ENCODE peak calls at places on chromosomes 7 and 10, in seven cellular contexts. One of them, this sample, is unnamed.

GRCh38 chr10:69636626-69637550 is 6.8 kb downstream of the FAM241B start:
- DNase-seq in neuronal stem cell: no peak
- DNase-seq in H9: peak
- DNase-seq in IMR-90: no peak
- DNase-seq in H1: no peak
- DNase-seq in trophoblast cell: no peak
- DNase-seq in mesenchymal stem cell: no peak
- DNase-seq in this sample: peak

GRCh38 chr10:63798599-63799498 is 277.6 kb downstream of the REEP3 start:
- DNase-seq in neuronal stem cell: no peak
- DNase-seq in H9: no peak
- DNase-seq in IMR-90: peak
- DNase-seq in H1: no peak
- DNase-seq in trophoblast cell: no peak
- DNase-seq in mesenchymal stem cell: peak
- DNase-seq in this sample: peak

GRCh38 chr7:135178364-135178763 is 7.9 kb upstream of the CYREN start:
- DNase-seq in neuronal stem cell: no peak
- DNase-seq in H9: no peak
- DNase-seq in IMR-90: no peak
- DNase-seq in H1: no peak
- DNase-seq in trophoblast cell: peak
- DNase-seq in mesenchymal stem cell: no peak
- DNase-seq in this sample: no peak

GRCh38 chr7:75064801-75065200 is 8.8 kb downstream of the RCC1L start:
- DNase-seq in neuronal stem cell: no peak
- DNase-seq in H9: no peak
- DNase-seq in IMR-90: no peak
- DNase-seq in H1: no peak
- DNase-seq in trophoblast cell: no peak
- DNase-seq in mesenchymal stem cell: no peak
- DNase-seq in this sample: no peak

GRCh38 chr10:36023939-36024338 is 381.8 kb upstream of the FZD8 start:
- DNase-seq in neuronal stem cell: no peak
- DNase-seq in H9: no peak
- DNase-seq in IMR-90: peak
- DNase-seq in H1: no peak
- DNase-seq in trophoblast cell: peak
- DNase-seq in mesenchymal stem cell: peak
- DNase-seq in this sample: peak

GRCh38 chr7:15778191-15778590 is 91.7 kb upstream of the MEOX2 start:
- DNase-seq in neuronal stem cell: no peak
- DNase-seq in H9: no peak
- DNase-seq in IMR-90: no peak
- DNase-seq in H1: no peak
- DNase-seq in trophoblast cell: no peak
- DNase-seq in mesenchymal stem cell: no peak
- DNase-seq in this sample: no peak

GRCh38 chr7:13963925-13964324 is 25.5 kb downstream of the ETV1 start:
- DNase-seq in neuronal stem cell: no peak
- DNase-seq in H9: no peak
- DNase-seq in IMR-90: no peak
- DNase-seq in H1: no peak
- DNase-seq in trophoblast cell: no peak
- DNase-seq in mesenchymal stem cell: no peak
- DNase-seq in this sample: no peak

GRCh38 chr7:139452948-139453672 is 30.4 kb downstream of the KLRG2 start:
- DNase-seq in neuronal stem cell: no peak
- DNase-seq in H9: peak
- DNase-seq in IMR-90: peak
- DNase-seq in H1: peak
- DNase-seq in trophoblast cell: peak
- DNase-seq in mesenchymal stem cell: no peak
- DNase-seq in this sample: peak

GRCh38 chr10:77832243-77832642 is 94.3 kb downstream of the DLG5 start:
- DNase-seq in neuronal stem cell: no peak
- DNase-seq in H9: no peak
- DNase-seq in IMR-90: no peak
- DNase-seq in H1: no peak
- DNase-seq in trophoblast cell: no peak
- DNase-seq in mesenchymal stem cell: no peak
- DNase-seq in this sample: no peak

GRCh38 chr7:101362334-101363195 is at the start of gene COL26A1:
- DNase-seq in neuronal stem cell: peak
- DNase-seq in H9: peak
- DNase-seq in IMR-90: no peak
- DNase-seq in H1: peak
- DNase-seq in trophoblast cell: peak
- DNase-seq in mesenchymal stem cell: peak
- DNase-seq in this sample: peak

GRCh38 chr10:7610017-7610416 is 56.7 kb downstream of the ITIH5 start:
- DNase-seq in neuronal stem cell: no peak
- DNase-seq in H9: no peak
- DNase-seq in IMR-90: no peak
- DNase-seq in H1: no peak
- DNase-seq in trophoblast cell: no peak
- DNase-seq in mesenchymal stem cell: no peak
- DNase-seq in this sample: no peak

GRCh38 chr7:72413290-72413689 is 1.2 kb upstream of the CALN1 start:
- DNase-seq in neuronal stem cell: no peak
- DNase-seq in H9: no peak
- DNase-seq in IMR-90: no peak
- DNase-seq in H1: no peak
- DNase-seq in trophoblast cell: no peak
- DNase-seq in mesenchymal stem cell: no peak
- DNase-seq in this sample: no peak

GRCh38 chr10:1411956-1412355 is 325.4 kb downstream of the ADARB2 start:
- DNase-seq in neuronal stem cell: no peak
- DNase-seq in H9: no peak
- DNase-seq in IMR-90: no peak
- DNase-seq in H1: no peak
- DNase-seq in trophoblast cell: no peak
- DNase-seq in mesenchymal stem cell: no peak
- DNase-seq in this sample: no peak

GRCh38 chr7:9231683-9232082 is 798.3 kb downstream of the NXPH1 start:
- DNase-seq in neuronal stem cell: no peak
- DNase-seq in H9: no peak
- DNase-seq in IMR-90: no peak
- DNase-seq in H1: no peak
- DNase-seq in trophoblast cell: no peak
- DNase-seq in mesenchymal stem cell: no peak
- DNase-seq in this sample: peak

GRCh38 chr7:70389752-70390151 is 742.2 kb upstream of the GALNT17 start:
- DNase-seq in neuronal stem cell: no peak
- DNase-seq in H9: no peak
- DNase-seq in IMR-90: no peak
- DNase-seq in H1: no peak
- DNase-seq in trophoblast cell: no peak
- DNase-seq in mesenchymal stem cell: no peak
- DNase-seq in this sample: no peak

GRCh38 chr10:101289541-101289940 is 60.3 kb upstream of the LBX1 start:
- DNase-seq in neuronal stem cell: no peak
- DNase-seq in H9: peak
- DNase-seq in IMR-90: no peak
- DNase-seq in H1: no peak
- DNase-seq in trophoblast cell: no peak
- DNase-seq in mesenchymal stem cell: no peak
- DNase-seq in this sample: no peak

GRCh38 chr7:780056-780455 is 52.2 kb upstream of the SUN1 start:
- DNase-seq in neuronal stem cell: no peak
- DNase-seq in H9: no peak
- DNase-seq in IMR-90: no peak
- DNase-seq in H1: no peak
- DNase-seq in trophoblast cell: no peak
- DNase-seq in mesenchymal stem cell: no peak
- DNase-seq in this sample: no peak

GRCh38 chr10:117946525-117947070 is 100.1 kb downstream of the RAB11FIP2 start:
- DNase-seq in neuronal stem cell: no peak
- DNase-seq in H9: no peak
- DNase-seq in IMR-90: peak
- DNase-seq in H1: no peak
- DNase-seq in trophoblast cell: no peak
- DNase-seq in mesenchymal stem cell: no peak
- DNase-seq in this sample: no peak

GRCh38 chr10:25758041-25758457 is 176.0 kb upstream of the MYO3A start:
- DNase-seq in neuronal stem cell: peak
- DNase-seq in H9: peak
- DNase-seq in IMR-90: no peak
- DNase-seq in H1: no peak
- DNase-seq in trophoblast cell: peak
- DNase-seq in mesenchymal stem cell: no peak
- DNase-seq in this sample: peak

GRCh38 chr10:5070648-5071410 is 23.4 kb upstream of the AKR1C3 start:
- DNase-seq in neuronal stem cell: no peak
- DNase-seq in H9: no peak
- DNase-seq in IMR-90: peak
- DNase-seq in H1: no peak
- DNase-seq in trophoblast cell: no peak
- DNase-seq in mesenchymal stem cell: peak
- DNase-seq in this sample: no peak

GRCh38 chr10:86345296-86346168 is 21.1 kb downstream of the GRID1 start:
- DNase-seq in neuronal stem cell: no peak
- DNase-seq in H9: no peak
- DNase-seq in IMR-90: no peak
- DNase-seq in H1: no peak
- DNase-seq in trophoblast cell: peak
- DNase-seq in mesenchymal stem cell: no peak
- DNase-seq in this sample: peak

GRCh38 chr10:85873063-85873462 is 493.5 kb downstream of the GRID1 start:
- DNase-seq in neuronal stem cell: no peak
- DNase-seq in H9: no peak
- DNase-seq in IMR-90: no peak
- DNase-seq in H1: no peak
- DNase-seq in trophoblast cell: no peak
- DNase-seq in mesenchymal stem cell: no peak
- DNase-seq in this sample: no peak

GRCh38 chr7:150941983-150942590 is 36.0 kb downstream of the KCNH2 start:
- DNase-seq in neuronal stem cell: no peak
- DNase-seq in H9: peak
- DNase-seq in IMR-90: no peak
- DNase-seq in H1: no peak
- DNase-seq in trophoblast cell: no peak
- DNase-seq in mesenchymal stem cell: no peak
- DNase-seq in this sample: peak

DNA sequence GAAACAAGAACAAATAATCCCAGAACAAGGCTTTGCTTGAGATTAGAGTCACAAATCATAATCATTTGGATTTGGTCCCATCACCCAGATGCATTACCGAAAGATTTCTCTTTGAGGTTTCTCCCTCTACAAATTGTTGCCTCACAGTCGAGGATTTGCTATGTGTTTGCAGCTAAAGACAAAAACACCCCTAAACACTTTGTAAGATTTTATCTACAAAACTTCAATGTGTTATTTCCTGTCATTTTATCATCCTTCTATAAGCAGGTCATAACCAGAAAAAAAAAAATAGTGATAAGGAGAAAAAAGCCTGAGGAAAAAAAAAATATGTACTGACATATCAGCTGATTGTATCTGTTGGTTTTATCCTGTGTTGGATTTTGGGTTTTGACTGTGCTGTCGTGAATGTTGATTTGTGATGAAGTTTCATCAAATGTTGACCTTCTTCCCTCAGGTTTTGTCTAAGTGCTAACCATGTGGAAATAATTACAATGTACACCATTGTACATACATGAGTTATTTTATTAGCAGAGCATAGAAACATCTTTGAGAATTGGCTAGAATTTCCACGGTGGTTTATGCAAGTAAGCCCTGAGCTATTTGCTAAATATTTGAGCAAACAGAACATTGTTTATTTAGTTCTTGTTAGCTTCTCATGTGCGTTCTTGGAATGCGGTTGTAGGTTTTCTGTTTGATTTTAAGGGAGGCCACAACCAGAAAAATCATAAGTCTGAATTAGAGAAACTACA is 274.4 kb downstream of the NEBL start:
- DNase-seq in neuronal stem cell: no peak
- DNase-seq in H9: no peak
- DNase-seq in IMR-90: peak
- DNase-seq in H1: no peak
- DNase-seq in trophoblast cell: no peak
- DNase-seq in mesenchymal stem cell: peak
- DNase-seq in this sample: no peak
- H4K8ac ChIP-seq in neuronal stem cell: no peak
- H4K8ac ChIP-seq in H9: no peak
- H4K8ac ChIP-seq in IMR-90: no peak
- H4K8ac ChIP-seq in H1: no peak
- H4K8ac ChIP-seq in trophoblast cell: no peak
- H4K8ac ChIP-seq in mesenchymal stem cell: no peak
- H4K8ac ChIP-seq in this sample: no peak

GRCh38 chr7:154583454-154583853 is 419.5 kb downstream of the PAXIP1 start:
- DNase-seq in neuronal stem cell: no peak
- DNase-seq in H9: no peak
- DNase-seq in IMR-90: no peak
- DNase-seq in H1: no peak
- DNase-seq in trophoblast cell: no peak
- DNase-seq in mesenchymal stem cell: no peak
- DNase-seq in this sample: no peak

GRCh38 chr7:154591544-154591943 is 411.4 kb downstream of the PAXIP1 start:
- DNase-seq in neuronal stem cell: no peak
- DNase-seq in H9: no peak
- DNase-seq in IMR-90: no peak
- DNase-seq in H1: no peak
- DNase-seq in trophoblast cell: no peak
- DNase-seq in mesenchymal stem cell: no peak
- DNase-seq in this sample: no peak

GRCh38 chr7:154584352-154585252 is 418.3 kb downstream of the PAXIP1 start:
- DNase-seq in neuronal stem cell: no peak
- DNase-seq in H9: no peak
- DNase-seq in IMR-90: no peak
- DNase-seq in H1: peak
- DNase-seq in trophoblast cell: no peak
- DNase-seq in mesenchymal stem cell: no peak
- DNase-seq in this sample: peak

GRCh38 chr7:154592392-154592791 is 410.5 kb downstream of the PAXIP1 start:
- DNase-seq in neuronal stem cell: no peak
- DNase-seq in H9: no peak
- DNase-seq in IMR-90: no peak
- DNase-seq in H1: no peak
- DNase-seq in trophoblast cell: no peak
- DNase-seq in mesenchymal stem cell: no peak
- DNase-seq in this sample: no peak

GRCh38 chr7:154587812-154588211 is 415.1 kb downstream of the PAXIP1 start:
- DNase-seq in neuronal stem cell: no peak
- DNase-seq in H9: no peak
- DNase-seq in IMR-90: no peak
- DNase-seq in H1: no peak
- DNase-seq in trophoblast cell: no peak
- DNase-seq in mesenchymal stem cell: no peak
- DNase-seq in this sample: no peak
- H4K8ac ChIP-seq in neuronal stem cell: no peak
- H4K8ac ChIP-seq in H9: no peak
- H4K8ac ChIP-seq in IMR-90: no peak
- H4K8ac ChIP-seq in H1: no peak
- H4K8ac ChIP-seq in trophoblast cell: no peak
- H4K8ac ChIP-seq in mesenchymal stem cell: no peak
- H4K8ac ChIP-seq in this sample: no peak

GRCh38 chr10:60979667-60980104 is 35.7 kb upstream of the RHOBTB1 start:
- DNase-seq in neuronal stem cell: no peak
- DNase-seq in H9: no peak
- DNase-seq in IMR-90: no peak
- DNase-seq in H1: no peak
- DNase-seq in trophoblast cell: no peak
- DNase-seq in mesenchymal stem cell: no peak
- DNase-seq in this sample: no peak
- H4K8ac ChIP-seq in neuronal stem cell: no peak
- H4K8ac ChIP-seq in H9: no peak
- H4K8ac ChIP-seq in IMR-90: no peak
- H4K8ac ChIP-seq in H1: no peak
- H4K8ac ChIP-seq in trophoblast cell: no peak
- H4K8ac ChIP-seq in mesenchymal stem cell: no peak
- H4K8ac ChIP-seq in this sample: no peak

GRCh38 chr7:91126762-91127161 is 137.5 kb upstream of the FZD1 start:
- DNase-seq in neuronal stem cell: peak
- DNase-seq in H9: peak
- DNase-seq in IMR-90: no peak
- DNase-seq in H1: no peak
- DNase-seq in trophoblast cell: peak
- DNase-seq in mesenchymal stem cell: no peak
- DNase-seq in this sample: peak
- H4K8ac ChIP-seq in neuronal stem cell: no peak
- H4K8ac ChIP-seq in H9: no peak
- H4K8ac ChIP-seq in IMR-90: peak
- H4K8ac ChIP-seq in H1: no peak
- H4K8ac ChIP-seq in trophoblast cell: no peak
- H4K8ac ChIP-seq in mesenchymal stem cell: no peak
- H4K8ac ChIP-seq in this sample: no peak